ENCODE peak calls at places on chromosomes 1 and 21, in eight cellular contexts. One of them, this sample, is unnamed. For H3K9me2, the result is how much of the 10 kb centered on the place peaks cover.

GRCh38 chr1:16915627-16915973 is 6.1 kb upstream of the CROCC start:
- DNase-seq in HCT116: no peak
- DNase-seq in PC-3: no peak
- DNase-seq in GM23338: peak
- DNase-seq in PC-9: no peak
- DNase-seq in OCI-LY7: peak
- DNase-seq in hepatocyte: no peak
- DNase-seq in SK-N-SH: peak
- DNase-seq in this sample: no peak

GRCh38 chr1:229597877-229598276 is 28.0 kb downstream of the TAF5L start:
- DNase-seq in HCT116: no peak
- DNase-seq in PC-3: no peak
- DNase-seq in GM23338: no peak
- DNase-seq in PC-9: no peak
- DNase-seq in OCI-LY7: no peak
- DNase-seq in hepatocyte: no peak
- DNase-seq in SK-N-SH: no peak
- DNase-seq in this sample: no peak

GRCh38 chr1:232715154-232715553 is 85.2 kb upstream of the SIPA1L2 start:
- DNase-seq in HCT116: no peak
- DNase-seq in PC-3: no peak
- DNase-seq in GM23338: no peak
- DNase-seq in PC-9: no peak
- DNase-seq in OCI-LY7: no peak
- DNase-seq in hepatocyte: no peak
- DNase-seq in SK-N-SH: no peak
- DNase-seq in this sample: no peak

GRCh38 chr1:71494163-71494562 is 413.3 kb upstream of the ZRANB2 start:
- DNase-seq in HCT116: no peak
- DNase-seq in PC-3: peak
- DNase-seq in GM23338: no peak
- DNase-seq in PC-9: no peak
- DNase-seq in OCI-LY7: no peak
- DNase-seq in hepatocyte: no peak
- DNase-seq in SK-N-SH: no peak
- DNase-seq in this sample: no peak

GRCh38 chr21:46054447-46054846 is 43.5 kb upstream of the COL6A2 start:
- DNase-seq in HCT116: no peak
- DNase-seq in PC-3: no peak
- DNase-seq in GM23338: peak
- DNase-seq in PC-9: no peak
- DNase-seq in OCI-LY7: no peak
- DNase-seq in hepatocyte: no peak
- DNase-seq in SK-N-SH: no peak
- DNase-seq in this sample: no peak

GRCh38 chr1:240732390-240732789 is 120.4 kb upstream of the GREM2 start:
- DNase-seq in HCT116: peak
- DNase-seq in PC-3: peak
- DNase-seq in GM23338: peak
- DNase-seq in PC-9: peak
- DNase-seq in OCI-LY7: peak
- DNase-seq in hepatocyte: peak
- DNase-seq in SK-N-SH: peak
- DNase-seq in this sample: peak

GRCh38 chr1:115062542-115063004 is 26.7 kb downstream of the TSPAN2 start:
- DNase-seq in HCT116: no peak
- DNase-seq in PC-3: peak
- DNase-seq in GM23338: no peak
- DNase-seq in PC-9: peak
- DNase-seq in OCI-LY7: no peak
- DNase-seq in hepatocyte: peak
- DNase-seq in SK-N-SH: no peak
- DNase-seq in this sample: peak

GRCh38 chr1:201894343-201895119 is 5.8 kb downstream of the SHISA4 start:
- DNase-seq in HCT116: no peak
- DNase-seq in PC-3: no peak
- DNase-seq in GM23338: peak
- DNase-seq in PC-9: no peak
- DNase-seq in OCI-LY7: no peak
- DNase-seq in hepatocyte: no peak
- DNase-seq in SK-N-SH: no peak
- DNase-seq in this sample: no peak

GRCh38 chr1:47424336-47424982 is 8.4 kb downstream of the FOXE3 start:
- DNase-seq in HCT116: peak
- DNase-seq in PC-3: peak
- DNase-seq in GM23338: peak
- DNase-seq in PC-9: peak
- DNase-seq in OCI-LY7: peak
- DNase-seq in hepatocyte: peak
- DNase-seq in SK-N-SH: peak
- DNase-seq in this sample: no peak

GRCh38 chr1:227453962-227454361 is 109.4 kb upstream of the ZNF678 start:
- DNase-seq in HCT116: no peak
- DNase-seq in PC-3: no peak
- DNase-seq in GM23338: no peak
- DNase-seq in PC-9: no peak
- DNase-seq in OCI-LY7: no peak
- DNase-seq in hepatocyte: no peak
- DNase-seq in SK-N-SH: peak
- DNase-seq in this sample: no peak

GRCh38 chr1:91872560-91873081 is 13.3 kb downstream of the TGFBR3 start:
- DNase-seq in HCT116: no peak
- DNase-seq in PC-3: peak
- DNase-seq in GM23338: no peak
- DNase-seq in PC-9: peak
- DNase-seq in OCI-LY7: no peak
- DNase-seq in hepatocyte: no peak
- DNase-seq in SK-N-SH: no peak
- DNase-seq in this sample: no peak

GRCh38 chr1:228902781-228903572 is 167.7 kb downstream of the RHOU start:
- DNase-seq in HCT116: peak
- DNase-seq in PC-3: peak
- DNase-seq in GM23338: no peak
- DNase-seq in PC-9: peak
- DNase-seq in OCI-LY7: no peak
- DNase-seq in hepatocyte: peak
- DNase-seq in SK-N-SH: peak
- DNase-seq in this sample: no peak

GRCh38 chr1:154609398-154610380 is 1.7 kb upstream of the ADAR start:
- DNase-seq in HCT116: peak
- DNase-seq in PC-3: peak
- DNase-seq in GM23338: peak
- DNase-seq in PC-9: no peak
- DNase-seq in OCI-LY7: peak
- DNase-seq in hepatocyte: no peak
- DNase-seq in SK-N-SH: no peak
- DNase-seq in this sample: peak

GRCh38 chr1:169086603-169087455 is 19.7 kb upstream of the ATP1B1 start:
- DNase-seq in HCT116: no peak
- DNase-seq in PC-3: no peak
- DNase-seq in GM23338: no peak
- DNase-seq in PC-9: no peak
- DNase-seq in OCI-LY7: no peak
- DNase-seq in hepatocyte: peak
- DNase-seq in SK-N-SH: no peak
- DNase-seq in this sample: no peak

GRCh38 chr1:169089776-169090175 is 16.7 kb upstream of the ATP1B1 start:
- DNase-seq in HCT116: no peak
- DNase-seq in PC-3: no peak
- DNase-seq in GM23338: no peak
- DNase-seq in PC-9: no peak
- DNase-seq in OCI-LY7: no peak
- DNase-seq in hepatocyte: no peak
- DNase-seq in SK-N-SH: no peak
- DNase-seq in this sample: no peak

GRCh38 chr1:169087876-169088275 is 18.6 kb upstream of the ATP1B1 start:
- DNase-seq in HCT116: no peak
- DNase-seq in PC-3: no peak
- DNase-seq in GM23338: no peak
- DNase-seq in PC-9: no peak
- DNase-seq in OCI-LY7: no peak
- DNase-seq in hepatocyte: no peak
- DNase-seq in SK-N-SH: no peak
- DNase-seq in this sample: no peak

GRCh38 chr1:169081503-169082123 is 24.9 kb upstream of the ATP1B1 start:
- DNase-seq in HCT116: no peak
- DNase-seq in PC-3: no peak
- DNase-seq in GM23338: no peak
- DNase-seq in PC-9: no peak
- DNase-seq in OCI-LY7: no peak
- DNase-seq in hepatocyte: no peak
- DNase-seq in SK-N-SH: no peak
- DNase-seq in this sample: no peak

DNA sequence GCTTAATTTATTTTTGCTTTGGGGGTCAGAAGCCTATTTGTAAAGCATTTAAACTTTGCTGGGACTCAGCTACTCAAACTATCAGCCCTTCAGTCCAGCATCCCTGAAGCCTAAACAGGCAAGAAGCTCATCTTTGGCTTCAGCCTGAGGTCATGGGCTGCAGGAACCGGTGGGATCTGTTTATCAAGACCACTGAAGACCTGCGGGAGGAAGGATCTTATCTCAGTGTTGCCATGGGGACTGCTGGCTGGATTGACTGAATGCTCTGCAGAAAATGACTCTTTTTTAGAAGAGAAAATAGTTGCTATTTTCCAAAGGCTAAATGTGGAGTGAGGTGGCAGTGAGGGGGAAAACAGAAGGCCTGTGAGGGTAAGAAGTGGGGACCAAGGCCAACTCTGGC is 20.6 kb upstream of the ATP1B1 start:
- DNase-seq in HCT116: no peak
- DNase-seq in PC-3: no peak
- DNase-seq in GM23338: no peak
- DNase-seq in PC-9: no peak
- DNase-seq in OCI-LY7: no peak
- DNase-seq in hepatocyte: no peak
- DNase-seq in SK-N-SH: no peak
- DNase-seq in this sample: no peak
- H3K9me2 ChIP-seq in HCT116: under half
- H3K9me2 ChIP-seq in PC-3: under half
- H3K9me2 ChIP-seq in GM23338: under half
- H3K9me2 ChIP-seq in PC-9: under half
- H3K9me2 ChIP-seq in OCI-LY7: under half
- H3K9me2 ChIP-seq in hepatocyte: under half
- H3K9me2 ChIP-seq in SK-N-SH: under half
- H3K9me2 ChIP-seq in this sample: under half

GRCh38 chr21:33870768-33871167 is 44.8 kb downstream of the ATP5PO start:
- DNase-seq in HCT116: no peak
- DNase-seq in PC-3: no peak
- DNase-seq in GM23338: no peak
- DNase-seq in PC-9: no peak
- DNase-seq in OCI-LY7: no peak
- DNase-seq in hepatocyte: no peak
- DNase-seq in SK-N-SH: no peak
- DNase-seq in this sample: no peak

GRCh38 chr21:33874161-33874560 is 41.4 kb downstream of the ATP5PO start:
- DNase-seq in HCT116: no peak
- DNase-seq in PC-3: no peak
- DNase-seq in GM23338: no peak
- DNase-seq in PC-9: no peak
- DNase-seq in OCI-LY7: no peak
- DNase-seq in hepatocyte: no peak
- DNase-seq in SK-N-SH: no peak
- DNase-seq in this sample: no peak

GRCh38 chr21:33871171-33871570 is 44.4 kb downstream of the ATP5PO start:
- DNase-seq in HCT116: no peak
- DNase-seq in PC-3: no peak
- DNase-seq in GM23338: no peak
- DNase-seq in PC-9: no peak
- DNase-seq in OCI-LY7: no peak
- DNase-seq in hepatocyte: no peak
- DNase-seq in SK-N-SH: no peak
- DNase-seq in this sample: no peak

GRCh38 chr21:33875026-33875695 is 40.4 kb downstream of the ATP5PO start:
- DNase-seq in HCT116: no peak
- DNase-seq in PC-3: no peak
- DNase-seq in GM23338: no peak
- DNase-seq in PC-9: no peak
- DNase-seq in OCI-LY7: no peak
- DNase-seq in hepatocyte: no peak
- DNase-seq in SK-N-SH: no peak
- DNase-seq in this sample: no peak

GRCh38 chr21:33873116-33873515 is 42.5 kb downstream of the ATP5PO start:
- DNase-seq in HCT116: no peak
- DNase-seq in PC-3: no peak
- DNase-seq in GM23338: no peak
- DNase-seq in PC-9: no peak
- DNase-seq in OCI-LY7: no peak
- DNase-seq in hepatocyte: no peak
- DNase-seq in SK-N-SH: no peak
- DNase-seq in this sample: no peak
- H3K9me2 ChIP-seq in HCT116: under half
- H3K9me2 ChIP-seq in PC-3: under half
- H3K9me2 ChIP-seq in GM23338: under half
- H3K9me2 ChIP-seq in PC-9: under half
- H3K9me2 ChIP-seq in OCI-LY7: under half
- H3K9me2 ChIP-seq in hepatocyte: under half
- H3K9me2 ChIP-seq in SK-N-SH: under half
- H3K9me2 ChIP-seq in this sample: under half

DNA sequence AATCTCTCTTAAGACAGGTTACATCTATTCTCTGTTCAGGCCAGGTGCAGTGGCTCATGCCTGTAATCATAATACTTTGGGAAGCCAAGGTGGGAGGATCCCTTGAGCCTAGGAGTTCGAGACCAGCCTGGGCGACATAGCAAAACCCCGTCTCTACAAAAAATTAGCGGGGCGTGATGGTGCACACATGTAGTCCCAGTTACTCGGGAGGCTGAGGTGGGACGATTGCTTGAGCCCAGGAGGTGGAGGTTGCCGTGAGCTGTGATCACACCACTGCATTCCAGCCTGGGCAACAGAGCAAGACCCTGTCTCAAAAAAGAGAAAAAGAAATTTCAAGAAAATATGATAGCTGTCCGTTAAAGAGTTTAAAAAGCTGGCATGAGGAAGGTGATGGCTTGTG is 43.0 kb downstream of the UBE4B start:
- DNase-seq in HCT116: no peak
- DNase-seq in PC-3: no peak
- DNase-seq in GM23338: no peak
- DNase-seq in PC-9: no peak
- DNase-seq in OCI-LY7: no peak
- DNase-seq in hepatocyte: no peak
- DNase-seq in SK-N-SH: no peak
- DNase-seq in this sample: no peak
- H3K9me2 ChIP-seq in HCT116: under half
- H3K9me2 ChIP-seq in PC-3: under half
- H3K9me2 ChIP-seq in GM23338: under half
- H3K9me2 ChIP-seq in PC-9: under half
- H3K9me2 ChIP-seq in OCI-LY7: under half
- H3K9me2 ChIP-seq in hepatocyte: under half
- H3K9me2 ChIP-seq in SK-N-SH: under half
- H3K9me2 ChIP-seq in this sample: under half

DNA sequence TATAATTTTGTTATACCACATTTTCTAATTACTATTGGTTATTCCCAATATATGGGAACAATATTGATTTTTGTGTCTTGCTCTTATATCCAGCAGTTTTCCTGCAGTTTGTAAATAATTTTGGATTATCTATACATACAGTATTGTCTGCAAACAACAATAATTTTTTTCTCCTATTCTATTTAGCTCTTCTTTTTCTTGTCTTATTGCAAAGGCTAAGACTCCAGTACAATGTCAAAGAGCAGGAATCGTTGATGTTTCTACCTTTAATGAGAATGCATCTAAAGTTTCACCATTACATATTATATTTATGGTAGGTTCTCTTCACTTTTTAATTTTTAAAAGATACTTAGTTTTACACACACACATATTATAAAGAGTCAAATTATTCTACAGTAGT is 4.1 kb upstream of the AVPR1B start:
- DNase-seq in HCT116: no peak
- DNase-seq in PC-3: no peak
- DNase-seq in GM23338: no peak
- DNase-seq in PC-9: no peak
- DNase-seq in OCI-LY7: no peak
- DNase-seq in hepatocyte: no peak
- DNase-seq in SK-N-SH: no peak
- DNase-seq in this sample: no peak
- H3K9me2 ChIP-seq in HCT116: under half
- H3K9me2 ChIP-seq in PC-3: under half
- H3K9me2 ChIP-seq in GM23338: under half
- H3K9me2 ChIP-seq in PC-9: under half
- H3K9me2 ChIP-seq in OCI-LY7: under half
- H3K9me2 ChIP-seq in hepatocyte: under half
- H3K9me2 ChIP-seq in SK-N-SH: under half
- H3K9me2 ChIP-seq in this sample: under half